ENCODE peak calls at places on chromosome 9, in four cellular contexts. One of them, this sample, is unnamed.

GRCh38 chr9:98222885-98223640 is 30.6 kb upstream of the CORO2A start:
- DNase-seq in CD4-positive, CD25-positive, alpha-beta regulatory T cell: no peak
- DNase-seq in uterus: no peak
- DNase-seq in RWPE1: peak
- DNase-seq in this sample: peak

GRCh38 chr9:126146254-126147145 is 180.1 kb upstream of the MVB12B start:
- DNase-seq in uterus: no peak
- DNase-seq in RWPE1: peak
- DNase-seq in CD4-positive, CD25-positive, alpha-beta regulatory T cell: peak
- DNase-seq in this sample: peak

GRCh38 chr9:3261484-3261883 is 264.3 kb downstream of the RFX3 start:
- DNase-seq in CD4-positive, CD25-positive, alpha-beta regulatory T cell: no peak
- DNase-seq in uterus: no peak
- DNase-seq in RWPE1: no peak
- DNase-seq in this sample: no peak

GRCh38 chr9:132986586-132986985 is 8.1 kb downstream of the GFI1B start:
- DNase-seq in uterus: no peak
- DNase-seq in CD4-positive, CD25-positive, alpha-beta regulatory T cell: no peak
- DNase-seq in RWPE1: no peak
- DNase-seq in this sample: no peak

GRCh38 chr9:112411626-112412027 is 31.7 kb downstream of the HSDL2 start:
- DNase-seq in RWPE1: no peak
- DNase-seq in uterus: no peak
- DNase-seq in CD4-positive, CD25-positive, alpha-beta regulatory T cell: no peak
- DNase-seq in this sample: no peak

GRCh38 chr9:127112056-127112455 is 10.4 kb downstream of the ANGPTL2 start:
- DNase-seq in CD4-positive, CD25-positive, alpha-beta regulatory T cell: no peak
- DNase-seq in uterus: peak
- DNase-seq in RWPE1: peak
- DNase-seq in this sample: no peak

GRCh38 chr9:107732781-107733529 is 243.4 kb upstream of the KLF4 start:
- DNase-seq in uterus: peak
- DNase-seq in RWPE1: peak
- DNase-seq in CD4-positive, CD25-positive, alpha-beta regulatory T cell: no peak
- DNase-seq in this sample: no peak

GRCh38 chr9:84583866-84584265 is 85.7 kb upstream of the NTRK2 start:
- DNase-seq in RWPE1: no peak
- DNase-seq in CD4-positive, CD25-positive, alpha-beta regulatory T cell: no peak
- DNase-seq in uterus: no peak
- DNase-seq in this sample: no peak

DNA sequence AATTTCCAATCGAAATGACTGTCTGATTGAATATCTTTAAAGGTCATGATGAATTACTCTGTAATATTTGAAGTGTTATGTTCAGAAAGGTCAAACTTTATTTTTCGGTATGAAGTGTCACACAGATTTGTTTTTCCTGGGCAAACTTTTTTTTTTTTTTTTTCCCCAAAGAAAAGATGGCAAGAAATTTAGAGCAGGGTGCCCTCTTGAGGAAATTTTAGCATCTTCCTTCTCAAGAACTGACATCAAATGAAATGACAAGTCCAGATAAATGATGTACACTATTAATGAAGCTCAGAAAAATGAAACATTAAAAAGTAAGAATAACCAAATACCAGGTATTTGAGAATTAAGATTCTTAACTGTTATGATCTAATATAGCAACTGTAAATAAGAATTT is 123.6 kb downstream of the INVS start:
- DNase-seq in uterus: no peak
- DNase-seq in CD4-positive, CD25-positive, alpha-beta regulatory T cell: no peak
- DNase-seq in RWPE1: peak
- DNase-seq in this sample: no peak
- H3K27ac ChIP-seq in uterus: no peak
- H3K27ac ChIP-seq in CD4-positive, CD25-positive, alpha-beta regulatory T cell: no peak
- H3K27ac ChIP-seq in RWPE1: no peak
- H3K27ac ChIP-seq in this sample: no peak

GRCh38 chr9:87612536-87612935 is 113.4 kb upstream of the CTSL start:
- DNase-seq in RWPE1: no peak
- DNase-seq in CD4-positive, CD25-positive, alpha-beta regulatory T cell: no peak
- DNase-seq in uterus: no peak
- DNase-seq in this sample: no peak
- H3K27ac ChIP-seq in RWPE1: no peak
- H3K27ac ChIP-seq in CD4-positive, CD25-positive, alpha-beta regulatory T cell: no peak
- H3K27ac ChIP-seq in uterus: no peak
- H3K27ac ChIP-seq in this sample: no peak

GRCh38 chr9:88992556-88992955 is 1.3 kb downstream of the S1PR3 start:
- DNase-seq in uterus: peak
- DNase-seq in RWPE1: no peak
- DNase-seq in CD4-positive, CD25-positive, alpha-beta regulatory T cell: no peak
- DNase-seq in this sample: no peak
- H3K27ac ChIP-seq in uterus: no peak
- H3K27ac ChIP-seq in RWPE1: no peak
- H3K27ac ChIP-seq in CD4-positive, CD25-positive, alpha-beta regulatory T cell: no peak
- H3K27ac ChIP-seq in this sample: no peak

GRCh38 chr9:34343090-34343489 is 13.7 kb downstream of the NUDT2 start:
- DNase-seq in RWPE1: no peak
- DNase-seq in CD4-positive, CD25-positive, alpha-beta regulatory T cell: no peak
- DNase-seq in uterus: peak
- DNase-seq in this sample: no peak
- H3K27ac ChIP-seq in RWPE1: no peak
- H3K27ac ChIP-seq in CD4-positive, CD25-positive, alpha-beta regulatory T cell: no peak
- H3K27ac ChIP-seq in uterus: peak
- H3K27ac ChIP-seq in this sample: no peak

DNA sequence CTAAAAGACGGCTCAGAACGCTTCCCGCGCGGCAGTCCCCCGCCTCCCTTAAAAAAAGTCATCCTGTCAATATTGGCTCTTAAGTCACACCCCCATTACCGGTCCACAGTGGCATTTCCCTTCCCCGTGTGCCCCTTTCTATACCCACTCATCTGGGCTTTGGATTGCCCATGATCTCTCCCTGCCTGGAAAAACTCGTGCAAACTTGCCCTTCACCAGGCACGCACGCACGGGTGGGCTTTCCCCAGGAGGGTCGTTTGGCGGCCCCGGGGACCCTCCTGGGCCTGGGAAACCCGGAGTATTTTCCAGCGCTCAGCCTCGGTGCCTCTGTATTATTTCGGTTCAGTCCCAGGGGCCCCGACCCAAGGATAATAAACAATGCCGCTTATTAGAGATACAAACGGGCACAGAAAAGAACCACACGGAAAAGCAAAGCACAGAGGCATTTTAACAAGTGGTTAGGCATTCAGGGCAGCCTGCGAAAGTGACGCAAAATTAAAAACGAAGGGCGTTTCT is 35.9 kb upstream of the NFIB start:
- DNase-seq in CD4-positive, CD25-positive, alpha-beta regulatory T cell: no peak
- DNase-seq in uterus: no peak
- DNase-seq in RWPE1: no peak
- DNase-seq in this sample: no peak
- H3K27ac ChIP-seq in CD4-positive, CD25-positive, alpha-beta regulatory T cell: no peak
- H3K27ac ChIP-seq in uterus: peak
- H3K27ac ChIP-seq in RWPE1: no peak
- H3K27ac ChIP-seq in this sample: no peak

GRCh38 chr9:129665008-129665771 is at the start of gene PRRX2:
- DNase-seq in uterus: no peak
- DNase-seq in RWPE1: no peak
- DNase-seq in CD4-positive, CD25-positive, alpha-beta regulatory T cell: peak
- DNase-seq in this sample: no peak
- H3K27ac ChIP-seq in uterus: no peak
- H3K27ac ChIP-seq in RWPE1: no peak
- H3K27ac ChIP-seq in CD4-positive, CD25-positive, alpha-beta regulatory T cell: no peak
- H3K27ac ChIP-seq in this sample: no peak

DNA sequence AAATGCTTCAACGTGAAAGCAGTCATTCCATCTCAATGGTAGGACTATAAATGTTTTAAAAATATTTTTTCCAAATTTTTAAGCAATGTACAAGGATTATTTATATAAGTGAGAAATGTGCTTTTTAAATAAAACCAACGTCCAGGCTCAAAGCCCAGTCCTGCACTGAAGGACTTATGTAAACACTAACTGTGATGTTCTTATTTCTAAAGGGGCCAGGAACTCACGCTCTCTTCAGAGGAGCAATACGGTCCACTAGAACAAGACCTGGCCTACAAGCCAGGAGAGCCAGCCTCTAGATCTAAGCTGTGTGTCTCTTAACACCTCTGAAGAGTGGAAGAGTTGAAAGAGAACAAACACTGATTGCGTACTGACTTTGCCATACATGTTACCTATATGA is 12.1 kb downstream of the TTLL11 start:
- DNase-seq in uterus: no peak
- DNase-seq in CD4-positive, CD25-positive, alpha-beta regulatory T cell: no peak
- DNase-seq in RWPE1: no peak
- DNase-seq in this sample: no peak
- H3K27ac ChIP-seq in uterus: no peak
- H3K27ac ChIP-seq in CD4-positive, CD25-positive, alpha-beta regulatory T cell: no peak
- H3K27ac ChIP-seq in RWPE1: no peak
- H3K27ac ChIP-seq in this sample: no peak

DNA sequence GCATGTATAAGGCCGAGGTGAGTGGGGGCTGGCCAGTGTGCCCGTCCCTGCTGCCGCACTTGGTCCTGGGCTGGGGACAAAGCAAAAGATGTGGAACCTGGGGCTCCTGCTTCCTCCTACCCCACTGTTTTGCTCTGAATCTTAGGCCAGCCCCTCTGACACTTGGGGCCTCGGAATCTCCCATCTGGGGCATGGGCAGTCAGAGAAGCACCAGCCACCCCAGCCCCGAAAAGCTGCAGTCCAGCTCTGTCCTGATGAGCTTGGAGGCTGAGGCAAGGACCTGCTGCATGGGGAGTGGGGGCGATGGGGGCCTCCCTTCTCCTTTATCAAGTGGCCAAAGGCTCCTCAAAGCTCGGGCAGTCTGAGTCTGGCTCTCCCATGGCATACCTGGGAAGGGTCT is 31.3 kb downstream of the PTPA start:
- DNase-seq in RWPE1: no peak
- DNase-seq in CD4-positive, CD25-positive, alpha-beta regulatory T cell: no peak
- DNase-seq in uterus: no peak
- DNase-seq in this sample: no peak
- H3K27ac ChIP-seq in RWPE1: peak
- H3K27ac ChIP-seq in CD4-positive, CD25-positive, alpha-beta regulatory T cell: no peak
- H3K27ac ChIP-seq in uterus: peak
- H3K27ac ChIP-seq in this sample: peak

This sample was measured in epithelial cell of prostate.